ENCODE peak calls at places on chromosome 10, in six cellular contexts. Z, M, C, I, F and E are unnamed samples.

GRCh38 chr10:35421553-35422178 is 85.4 kb downstream of the CCNY start:
- DNase-seq in Z (no peak), M (no peak), C (no peak), I (no peak), F (peak; percentile 21), E (no peak)

GRCh38 chr10:114492351-114493037 is 88.2 kb upstream of the AFAP1L2 start:
- DNase-seq in Z (no peak), M (no peak), C (no peak), I (no peak), F (no peak), E (peak; percentile 63)

GRCh38 chr10:4240641-4241197 is 455.7 kb upstream of the KLF6 start:
- DNase-seq in Z (no peak), M (no peak), C (no peak), I (no peak), F (no peak), E (no peak)

GRCh38 chr10:76113952-76114351 is 682.5 kb downstream of the LRMDA start:
- DNase-seq in Z (no peak), M (no peak), C (peak; percentile 70), I (no peak), F (no peak), E (no peak)

GRCh38 chr10:31773749-31774148 is 154.9 kb downstream of the ARHGAP12 start:
- DNase-seq in Z (no peak), M (no peak), C (no peak), I (no peak), F (no peak), E (no peak)

GRCh38 chr10:18594574-18595156 is 56.7 kb downstream of the NSUN6 start:
- DNase-seq in Z (peak; percentile 50), M (no peak), C (peak; percentile 23), I (no peak), F (no peak), E (no peak)

GRCh38 chr10:22505923-22506685 is 160.8 kb downstream of the SPAG6 start:
- DNase-seq in Z (no peak), M (no peak), C (no peak), I (peak; percentile 65), F (no peak), E (no peak)

GRCh38 chr10:44911951-44912350 is 814 bp downstream of the TMEM72 start:
- DNase-seq in Z (no peak), M (no peak), C (no peak), I (no peak), F (no peak), E (no peak)

GRCh38 chr10:21336476-21337170 is 188.9 kb downstream of the SKIDA1 start:
- DNase-seq in Z (peak; percentile 47), M (peak; percentile 28), C (peak; percentile 62), I (no peak), F (no peak), E (no peak)

GRCh38 chr10:28263136-28263857 is 39.6 kb downstream of the MPP7 start:
- DNase-seq in Z (no peak), M (no peak), C (no peak), I (no peak), F (no peak), E (no peak)

GRCh38 chr10:92418221-92418620 is 127.3 kb downstream of the MARCHF5 start:
- DNase-seq in Z (no peak), M (no peak), C (no peak), I (no peak), F (no peak), E (no peak)